ENCODE peak calls at places on chromosome 2, in eight cellular contexts. One of them, this sample, is unnamed.

GRCh38 chr2:112924348-112924747 is 13.4 kb downstream of the IL37 start:
- DNase-seq in tibial artery: no peak
- DNase-seq in CD8-positive, alpha-beta T cell: no peak
- DNase-seq in spleen: no peak
- DNase-seq in brain microvascular endothelial cell: no peak
- DNase-seq in gastrocnemius medialis: no peak
- DNase-seq in mesenchymal stem cell: no peak
- DNase-seq in fibroblast of lung: no peak
- DNase-seq in this sample: no peak

GRCh38 chr2:117179405-117179804 is 635.1 kb upstream of the DDX18 start:
- DNase-seq in tibial artery: no peak
- DNase-seq in CD8-positive, alpha-beta T cell: no peak
- DNase-seq in spleen: no peak
- DNase-seq in brain microvascular endothelial cell: no peak
- DNase-seq in gastrocnemius medialis: no peak
- DNase-seq in mesenchymal stem cell: no peak
- DNase-seq in fibroblast of lung: no peak
- DNase-seq in this sample: no peak

GRCh38 chr2:238240761-238241711 is 1.2 kb upstream of the HES6 start:
- DNase-seq in tibial artery: no peak
- DNase-seq in CD8-positive, alpha-beta T cell: no peak
- DNase-seq in spleen: peak; percentile 88
- DNase-seq in brain microvascular endothelial cell: no peak
- DNase-seq in gastrocnemius medialis: peak; percentile 83
- DNase-seq in mesenchymal stem cell: peak; percentile 45
- DNase-seq in fibroblast of lung: peak; percentile 34
- DNase-seq in this sample: no peak

GRCh38 chr2:232389327-232389726 is 10.8 kb downstream of the ALPP start:
- DNase-seq in tibial artery: no peak
- DNase-seq in CD8-positive, alpha-beta T cell: no peak
- DNase-seq in spleen: no peak
- DNase-seq in brain microvascular endothelial cell: peak; percentile 85
- DNase-seq in gastrocnemius medialis: no peak
- DNase-seq in mesenchymal stem cell: peak; percentile 26
- DNase-seq in fibroblast of lung: peak; percentile 64
- DNase-seq in this sample: no peak

GRCh38 chr2:86383844-86384243 is 46.4 kb upstream of the REEP1 start:
- DNase-seq in tibial artery: no peak
- DNase-seq in CD8-positive, alpha-beta T cell: no peak
- DNase-seq in spleen: no peak
- DNase-seq in brain microvascular endothelial cell: peak; percentile 74
- DNase-seq in gastrocnemius medialis: no peak
- DNase-seq in mesenchymal stem cell: peak; percentile 22
- DNase-seq in fibroblast of lung: peak; percentile 79
- DNase-seq in this sample: no peak

GRCh38 chr2:67650292-67651133 is 253.4 kb downstream of the ETAA1 start:
- DNase-seq in tibial artery: peak; percentile 85
- DNase-seq in CD8-positive, alpha-beta T cell: no peak
- DNase-seq in spleen: no peak
- DNase-seq in brain microvascular endothelial cell: peak; percentile 87
- DNase-seq in gastrocnemius medialis: peak; percentile 74
- DNase-seq in mesenchymal stem cell: peak; percentile 91
- DNase-seq in fibroblast of lung: peak; percentile 94
- DNase-seq in this sample: no peak

GRCh38 chr2:46439582-46439981 is 39.8 kb upstream of the TMEM247 start:
- DNase-seq in tibial artery: no peak
- DNase-seq in CD8-positive, alpha-beta T cell: no peak
- DNase-seq in spleen: no peak
- DNase-seq in brain microvascular endothelial cell: no peak
- DNase-seq in gastrocnemius medialis: no peak
- DNase-seq in mesenchymal stem cell: no peak
- DNase-seq in fibroblast of lung: no peak
- DNase-seq in this sample: peak; percentile 49

GRCh38 chr2:15722980-15723379 is 131.3 kb downstream of the DDX1 start:
- DNase-seq in tibial artery: no peak
- DNase-seq in CD8-positive, alpha-beta T cell: no peak
- DNase-seq in spleen: no peak
- DNase-seq in brain microvascular endothelial cell: no peak
- DNase-seq in gastrocnemius medialis: no peak
- DNase-seq in mesenchymal stem cell: no peak
- DNase-seq in fibroblast of lung: no peak
- DNase-seq in this sample: no peak

GRCh38 chr2:181203412-181203811 is 223.0 kb downstream of the UBE2E3 start:
- DNase-seq in tibial artery: no peak
- DNase-seq in CD8-positive, alpha-beta T cell: no peak
- DNase-seq in spleen: no peak
- DNase-seq in brain microvascular endothelial cell: peak; percentile 89
- DNase-seq in gastrocnemius medialis: no peak
- DNase-seq in mesenchymal stem cell: peak; percentile 54
- DNase-seq in fibroblast of lung: peak; percentile 93
- DNase-seq in this sample: no peak

GRCh38 chr2:218398437-218399390 is 954 bp upstream of the CTDSP1 start:
- DNase-seq in tibial artery: peak; percentile 83
- DNase-seq in CD8-positive, alpha-beta T cell: peak; percentile 42
- DNase-seq in spleen: peak; percentile 96
- DNase-seq in brain microvascular endothelial cell: peak; percentile 14
- DNase-seq in gastrocnemius medialis: peak; percentile 40
- DNase-seq in mesenchymal stem cell: peak; percentile 84
- DNase-seq in fibroblast of lung: peak; percentile 63
- DNase-seq in this sample: peak; percentile 75

GRCh38 chr2:27772804-27773203 is 1.3 kb downstream of the MRPL33 start:
- DNase-seq in tibial artery: no peak
- DNase-seq in CD8-positive, alpha-beta T cell: no peak
- DNase-seq in spleen: no peak
- DNase-seq in brain microvascular endothelial cell: no peak
- DNase-seq in gastrocnemius medialis: no peak
- DNase-seq in mesenchymal stem cell: no peak
- DNase-seq in fibroblast of lung: no peak
- DNase-seq in this sample: no peak

GRCh38 chr2:235170016-235170415 is 218.2 kb downstream of the SH3BP4 start:
- DNase-seq in tibial artery: no peak
- DNase-seq in CD8-positive, alpha-beta T cell: no peak
- DNase-seq in spleen: no peak
- DNase-seq in brain microvascular endothelial cell: peak; percentile 44
- DNase-seq in gastrocnemius medialis: no peak
- DNase-seq in mesenchymal stem cell: peak; percentile 61
- DNase-seq in fibroblast of lung: peak; percentile 65
- DNase-seq in this sample: no peak

GRCh38 chr2:72953976-72954375 is 36.7 kb downstream of the EMX1 start:
- DNase-seq in tibial artery: no peak
- DNase-seq in CD8-positive, alpha-beta T cell: no peak
- DNase-seq in spleen: no peak
- DNase-seq in brain microvascular endothelial cell: no peak
- DNase-seq in gastrocnemius medialis: no peak
- DNase-seq in mesenchymal stem cell: no peak
- DNase-seq in fibroblast of lung: no peak
- DNase-seq in this sample: no peak

GRCh38 chr2:72955188-72956049 is 38.1 kb downstream of the EMX1 start:
- DNase-seq in tibial artery: no peak
- DNase-seq in CD8-positive, alpha-beta T cell: no peak
- DNase-seq in spleen: no peak
- DNase-seq in brain microvascular endothelial cell: no peak
- DNase-seq in gastrocnemius medialis: no peak
- DNase-seq in mesenchymal stem cell: no peak
- DNase-seq in fibroblast of lung: no peak
- DNase-seq in this sample: no peak

GRCh38 chr2:72953528-72953927 is 36.2 kb downstream of the EMX1 start:
- DNase-seq in tibial artery: no peak
- DNase-seq in CD8-positive, alpha-beta T cell: no peak
- DNase-seq in spleen: no peak
- DNase-seq in brain microvascular endothelial cell: no peak
- DNase-seq in gastrocnemius medialis: no peak
- DNase-seq in mesenchymal stem cell: no peak
- DNase-seq in fibroblast of lung: no peak
- DNase-seq in this sample: no peak

GRCh38 chr2:72956050-72956395 is 38.7 kb downstream of the EMX1 start:
- DNase-seq in tibial artery: no peak
- DNase-seq in CD8-positive, alpha-beta T cell: no peak
- DNase-seq in spleen: no peak
- DNase-seq in brain microvascular endothelial cell: no peak
- DNase-seq in gastrocnemius medialis: no peak
- DNase-seq in mesenchymal stem cell: no peak
- DNase-seq in fibroblast of lung: no peak
- DNase-seq in this sample: no peak

GRCh38 chr2:72954376-72955187 is 37.3 kb downstream of the EMX1 start:
- DNase-seq in tibial artery: no peak
- DNase-seq in CD8-positive, alpha-beta T cell: no peak
- DNase-seq in spleen: no peak
- DNase-seq in brain microvascular endothelial cell: no peak
- DNase-seq in gastrocnemius medialis: no peak
- DNase-seq in mesenchymal stem cell: no peak
- DNase-seq in fibroblast of lung: no peak
- DNase-seq in this sample: no peak
- H3K27ac ChIP-seq in tibial artery: no peak overlapping the region
- H3K27ac ChIP-seq in CD8-positive, alpha-beta T cell: no peak overlapping the region
- H3K27ac ChIP-seq in spleen: no peak overlapping the region
- H3K27ac ChIP-seq in brain microvascular endothelial cell: no peak overlapping the region
- H3K27ac ChIP-seq in gastrocnemius medialis: no peak overlapping the region
- H3K27ac ChIP-seq in mesenchymal stem cell: no peak overlapping the region
- H3K27ac ChIP-seq in fibroblast of lung: no peak overlapping the region
- H3K27ac ChIP-seq in this sample: no peak overlapping the region

GRCh38 chr2:130154773-130155765 is 10.2 kb upstream of the CCDC74B start:
- DNase-seq in tibial artery: no peak
- DNase-seq in CD8-positive, alpha-beta T cell: no peak
- DNase-seq in spleen: peak; percentile 74
- DNase-seq in brain microvascular endothelial cell: no peak
- DNase-seq in gastrocnemius medialis: no peak
- DNase-seq in mesenchymal stem cell: no peak
- DNase-seq in fibroblast of lung: no peak
- DNase-seq in this sample: no peak
- H3K27ac ChIP-seq in tibial artery: no peak overlapping the region
- H3K27ac ChIP-seq in CD8-positive, alpha-beta T cell: no peak overlapping the region
- H3K27ac ChIP-seq in spleen: no peak overlapping the region
- H3K27ac ChIP-seq in brain microvascular endothelial cell: no peak overlapping the region
- H3K27ac ChIP-seq in gastrocnemius medialis: no peak overlapping the region
- H3K27ac ChIP-seq in mesenchymal stem cell: no peak overlapping the region
- H3K27ac ChIP-seq in fibroblast of lung: no peak overlapping the region
- H3K27ac ChIP-seq in this sample: no peak overlapping the region

DNA sequence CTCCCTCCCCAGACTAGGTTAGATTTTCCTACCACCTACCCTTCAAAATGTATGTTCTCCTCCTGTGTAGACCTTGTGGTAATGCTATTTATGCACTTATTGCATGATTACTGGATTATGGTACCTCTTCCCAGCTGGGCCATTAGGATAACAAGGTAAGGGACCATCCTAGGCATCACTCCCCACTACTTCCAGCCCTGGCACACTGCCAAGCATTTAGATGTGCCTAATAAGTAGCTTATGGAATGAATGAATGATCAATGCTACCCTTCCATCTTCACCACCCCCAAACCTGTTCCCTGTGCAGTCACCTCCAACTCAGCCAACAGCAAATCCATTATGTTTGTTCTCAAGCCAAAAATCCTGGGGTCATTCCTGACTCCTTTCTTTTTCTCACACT is 93.4 kb downstream of the C1QL2 start:
- DNase-seq in tibial artery: no peak
- DNase-seq in CD8-positive, alpha-beta T cell: no peak
- DNase-seq in spleen: no peak
- DNase-seq in brain microvascular endothelial cell: no peak
- DNase-seq in gastrocnemius medialis: no peak
- DNase-seq in mesenchymal stem cell: no peak
- DNase-seq in fibroblast of lung: no peak
- DNase-seq in this sample: no peak
- H3K27ac ChIP-seq in tibial artery: no peak overlapping the region
- H3K27ac ChIP-seq in CD8-positive, alpha-beta T cell: no peak overlapping the region
- H3K27ac ChIP-seq in spleen: no peak overlapping the region
- H3K27ac ChIP-seq in brain microvascular endothelial cell: no peak overlapping the region
- H3K27ac ChIP-seq in gastrocnemius medialis: no peak overlapping the region
- H3K27ac ChIP-seq in mesenchymal stem cell: no peak overlapping the region
- H3K27ac ChIP-seq in fibroblast of lung: no peak overlapping the region
- H3K27ac ChIP-seq in this sample: no peak overlapping the region

DNA sequence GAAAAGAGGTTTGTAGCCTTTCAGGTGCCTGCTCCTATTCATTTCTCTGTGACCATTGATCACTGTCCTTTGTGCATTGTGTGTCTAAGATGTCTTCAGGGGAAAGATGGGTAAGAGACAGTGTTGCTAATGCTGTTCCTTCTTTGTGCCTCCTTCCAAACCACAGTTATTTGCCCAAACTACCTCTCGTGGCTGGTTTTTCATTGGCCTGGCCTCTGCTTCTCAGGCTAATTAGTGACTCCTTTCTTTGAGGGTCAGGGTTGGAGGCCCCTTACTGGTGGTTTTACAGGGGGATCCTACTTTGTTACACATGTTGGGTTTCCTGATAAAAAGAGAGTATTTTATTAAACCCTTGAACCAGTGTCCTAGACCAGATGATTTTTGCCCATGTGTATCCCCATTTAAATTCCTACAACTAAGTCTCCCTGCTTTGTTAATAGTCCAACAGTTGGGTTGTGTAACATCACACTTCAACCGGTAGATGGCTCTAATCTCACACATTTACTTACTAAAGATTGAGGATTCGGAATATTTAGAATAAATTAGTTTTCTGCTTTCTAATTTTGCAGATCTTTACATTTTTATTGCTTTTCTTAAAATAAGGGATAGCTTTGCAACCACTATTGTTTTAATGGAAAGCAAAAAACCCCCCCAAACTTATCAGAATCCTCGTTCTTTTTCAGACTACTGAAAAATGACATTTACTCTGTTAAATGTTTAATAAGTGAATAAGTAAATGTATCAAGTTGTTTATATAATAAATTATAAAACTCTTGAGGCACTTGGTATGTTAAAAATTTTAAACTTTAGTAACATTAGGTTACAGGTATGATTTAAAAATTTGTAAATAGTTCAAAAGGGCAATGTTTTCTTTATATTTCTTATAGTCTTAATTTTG is 2.4 kb downstream of the MARS2 start:
- DNase-seq in tibial artery: no peak
- DNase-seq in CD8-positive, alpha-beta T cell: no peak
- DNase-seq in spleen: no peak
- DNase-seq in brain microvascular endothelial cell: peak; percentile 44
- DNase-seq in gastrocnemius medialis: no peak
- DNase-seq in mesenchymal stem cell: peak; percentile 68
- DNase-seq in fibroblast of lung: peak; percentile 53
- DNase-seq in this sample: no peak
- H3K27ac ChIP-seq in tibial artery: no peak overlapping the region
- H3K27ac ChIP-seq in CD8-positive, alpha-beta T cell: no peak overlapping the region
- H3K27ac ChIP-seq in spleen: no peak overlapping the region
- H3K27ac ChIP-seq in brain microvascular endothelial cell: no peak overlapping the region
- H3K27ac ChIP-seq in gastrocnemius medialis: peak overlapping the region; percentile 80
- H3K27ac ChIP-seq in mesenchymal stem cell: no peak overlapping the region
- H3K27ac ChIP-seq in fibroblast of lung: no peak overlapping the region
- H3K27ac ChIP-seq in this sample: peak overlapping the region; percentile 41